ENCODE peak calls at places on chromosomes 11 and 22, in seven cellular contexts. One of them, this sample, is unnamed.

GRCh38 chr11:94781822-94782221 is 13.7 kb downstream of the AMOTL1 start:
- DNase-seq in AG04450: no peak
- DNase-seq in fibroblast of lung: peak
- DNase-seq in Calu3: no peak
- DNase-seq in fibroblast of pulmonary artery: peak
- DNase-seq in lung: no peak
- DNase-seq in tibial nerve: no peak
- DNase-seq in this sample: no peak

GRCh38 chr11:18699848-18700261 is 1.3 kb downstream of the TMEM86A start:
- DNase-seq in AG04450: no peak
- DNase-seq in fibroblast of lung: no peak
- DNase-seq in Calu3: no peak
- DNase-seq in fibroblast of pulmonary artery: no peak
- DNase-seq in lung: no peak
- DNase-seq in tibial nerve: no peak
- DNase-seq in this sample: no peak

GRCh38 chr11:77047007-77047927 is 13.1 kb downstream of the B3GNT6 start:
- DNase-seq in AG04450: peak
- DNase-seq in fibroblast of lung: peak
- DNase-seq in Calu3: peak
- DNase-seq in fibroblast of pulmonary artery: peak
- DNase-seq in lung: peak
- DNase-seq in tibial nerve: peak
- DNase-seq in this sample: peak

GRCh38 chr11:120546312-120547205 is 35.0 kb downstream of the GRIK4 start:
- DNase-seq in AG04450: peak
- DNase-seq in fibroblast of lung: peak
- DNase-seq in Calu3: peak
- DNase-seq in fibroblast of pulmonary artery: peak
- DNase-seq in lung: peak
- DNase-seq in tibial nerve: no peak
- DNase-seq in this sample: peak

GRCh38 chr11:107928767-107929507 is 689 bp downstream of the RAB39A start:
- DNase-seq in AG04450: no peak
- DNase-seq in fibroblast of lung: no peak
- DNase-seq in Calu3: no peak
- DNase-seq in fibroblast of pulmonary artery: no peak
- DNase-seq in lung: no peak
- DNase-seq in tibial nerve: no peak
- DNase-seq in this sample: no peak

GRCh38 chr22:37442537-37442936 is 15.3 kb upstream of the ELFN2 start:
- DNase-seq in AG04450: no peak
- DNase-seq in fibroblast of lung: peak
- DNase-seq in Calu3: peak
- DNase-seq in fibroblast of pulmonary artery: peak
- DNase-seq in lung: no peak
- DNase-seq in tibial nerve: no peak
- DNase-seq in this sample: no peak

GRCh38 chr11:119560291-119560690 is 137.3 kb upstream of the THY1 start:
- DNase-seq in AG04450: no peak
- DNase-seq in fibroblast of lung: no peak
- DNase-seq in Calu3: no peak
- DNase-seq in fibroblast of pulmonary artery: no peak
- DNase-seq in lung: no peak
- DNase-seq in tibial nerve: no peak
- DNase-seq in this sample: no peak

GRCh38 chr11:7977251-7977917 is 9.8 kb upstream of the EIF3F start:
- DNase-seq in AG04450: peak
- DNase-seq in fibroblast of lung: peak
- DNase-seq in Calu3: no peak
- DNase-seq in fibroblast of pulmonary artery: peak
- DNase-seq in lung: no peak
- DNase-seq in tibial nerve: no peak
- DNase-seq in this sample: peak

GRCh38 chr11:110032957-110033570 is 60.1 kb upstream of the ZC3H12C start:
- DNase-seq in AG04450: no peak
- DNase-seq in fibroblast of lung: no peak
- DNase-seq in Calu3: no peak
- DNase-seq in fibroblast of pulmonary artery: no peak
- DNase-seq in lung: no peak
- DNase-seq in tibial nerve: no peak
- DNase-seq in this sample: no peak

GRCh38 chr22:43234299-43234988 is 47.5 kb upstream of the TTLL12 start:
- DNase-seq in AG04450: no peak
- DNase-seq in fibroblast of lung: no peak
- DNase-seq in Calu3: no peak
- DNase-seq in fibroblast of pulmonary artery: no peak
- DNase-seq in lung: no peak
- DNase-seq in tibial nerve: no peak
- DNase-seq in this sample: no peak

DNA sequence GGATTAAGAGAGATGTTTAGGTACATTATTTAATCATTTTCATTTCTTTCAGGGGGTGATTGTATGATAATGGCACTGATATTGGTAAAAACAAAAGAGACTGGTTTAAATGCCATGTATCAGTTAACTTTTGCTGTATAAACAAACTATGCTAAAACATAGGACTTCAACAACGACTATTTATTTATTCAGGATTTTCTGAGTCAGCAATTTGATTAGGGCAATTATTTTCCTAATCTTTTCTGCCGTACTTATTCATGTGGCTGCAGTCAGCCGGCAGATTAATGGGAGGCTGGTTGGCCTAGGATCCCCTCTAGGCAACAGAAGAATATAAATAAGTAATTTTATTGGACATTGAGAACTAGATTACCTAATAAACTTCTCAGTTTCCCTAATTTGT is 661.7 kb upstream of the RAG2 start:
- DNase-seq in AG04450: no peak
- DNase-seq in fibroblast of lung: no peak
- DNase-seq in Calu3: no peak
- DNase-seq in fibroblast of pulmonary artery: no peak
- DNase-seq in lung: no peak
- DNase-seq in tibial nerve: no peak
- DNase-seq in this sample: no peak
- TF ChIP-seq CTCF in AG04450: no peak
- TF ChIP-seq CTCF in fibroblast of lung: no peak
- TF ChIP-seq CTCF in Calu3: no peak
- TF ChIP-seq CTCF in fibroblast of pulmonary artery: no peak
- TF ChIP-seq CTCF in lung: no peak
- TF ChIP-seq CTCF in tibial nerve: no peak
- TF ChIP-seq CTCF in this sample: no peak

GRCh38 chr11:3058753-3059664 is 1.8 kb upstream of the CARS1 start:
- DNase-seq in AG04450: peak
- DNase-seq in fibroblast of lung: peak
- DNase-seq in Calu3: peak
- DNase-seq in fibroblast of pulmonary artery: peak
- DNase-seq in lung: no peak
- DNase-seq in tibial nerve: no peak
- DNase-seq in this sample: no peak
- TF ChIP-seq CTCF in AG04450: peak
- TF ChIP-seq CTCF in fibroblast of lung: no peak
- TF ChIP-seq CTCF in Calu3: no peak
- TF ChIP-seq CTCF in fibroblast of pulmonary artery: no peak
- TF ChIP-seq CTCF in lung: no peak
- TF ChIP-seq CTCF in tibial nerve: no peak
- TF ChIP-seq CTCF in this sample: no peak

DNA sequence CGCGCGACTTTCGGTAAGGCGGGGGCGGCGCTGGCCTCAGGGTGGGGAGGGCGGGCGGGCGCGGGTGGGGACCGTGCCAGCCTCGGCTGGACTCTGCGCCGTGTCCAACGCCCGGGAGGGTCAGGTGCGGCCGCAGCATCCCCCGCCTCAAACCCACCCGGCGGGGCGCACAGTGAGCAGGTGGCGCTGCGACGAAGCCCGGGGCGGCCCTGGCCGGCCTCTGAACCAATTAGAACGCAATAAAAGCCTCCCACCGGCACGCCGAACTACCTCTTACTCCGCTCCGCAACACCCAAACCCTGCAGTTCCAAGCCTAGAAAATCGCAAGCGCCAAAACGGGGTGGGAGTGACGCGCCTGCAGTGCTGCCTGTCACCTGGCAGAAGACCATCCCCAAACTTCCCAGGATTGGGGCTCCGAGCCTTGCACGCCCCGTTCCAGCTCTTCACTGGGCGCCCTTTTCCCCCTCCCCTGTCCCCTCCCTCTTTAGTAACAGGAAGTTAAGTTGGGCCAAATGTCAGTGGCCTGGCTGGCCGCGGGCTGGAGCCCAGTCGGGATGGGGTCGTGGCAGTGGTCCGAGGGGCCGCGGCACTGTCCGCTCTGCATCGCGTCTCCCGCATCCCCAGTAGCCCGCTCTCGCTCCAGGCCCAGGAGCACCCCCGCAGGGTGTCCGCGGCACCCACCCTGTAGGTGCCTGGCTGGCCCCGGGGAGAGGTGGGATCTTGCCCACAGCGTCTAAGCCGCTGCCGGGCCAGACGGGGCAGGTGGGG is 508 bp downstream of the MICAL2 start:
- DNase-seq in AG04450: no peak
- DNase-seq in fibroblast of lung: no peak
- DNase-seq in Calu3: peak
- DNase-seq in fibroblast of pulmonary artery: no peak
- DNase-seq in lung: peak
- DNase-seq in tibial nerve: no peak
- DNase-seq in this sample: no peak
- TF ChIP-seq CTCF in AG04450: no peak
- TF ChIP-seq CTCF in fibroblast of lung: no peak
- TF ChIP-seq CTCF in Calu3: no peak
- TF ChIP-seq CTCF in fibroblast of pulmonary artery: no peak
- TF ChIP-seq CTCF in lung: no peak
- TF ChIP-seq CTCF in tibial nerve: no peak
- TF ChIP-seq CTCF in this sample: no peak

GRCh38 chr11:113721462-113722066 is 15.5 kb upstream of the TMPRSS5 start:
- DNase-seq in AG04450: no peak
- DNase-seq in fibroblast of lung: no peak
- DNase-seq in Calu3: no peak
- DNase-seq in fibroblast of pulmonary artery: peak
- DNase-seq in lung: no peak
- DNase-seq in tibial nerve: no peak
- DNase-seq in this sample: no peak

GRCh38 chr11:113723706-113724246 is 17.7 kb upstream of the TMPRSS5 start:
- DNase-seq in AG04450: no peak
- DNase-seq in fibroblast of lung: no peak
- DNase-seq in Calu3: no peak
- DNase-seq in fibroblast of pulmonary artery: no peak
- DNase-seq in lung: no peak
- DNase-seq in tibial nerve: no peak
- DNase-seq in this sample: no peak

GRCh38 chr11:113722221-113722620 is 16.1 kb upstream of the TMPRSS5 start:
- DNase-seq in AG04450: no peak
- DNase-seq in fibroblast of lung: no peak
- DNase-seq in Calu3: no peak
- DNase-seq in fibroblast of pulmonary artery: peak
- DNase-seq in lung: no peak
- DNase-seq in tibial nerve: no peak
- DNase-seq in this sample: no peak

GRCh38 chr11:113725411-113725810 is 19.3 kb upstream of the TMPRSS5 start:
- DNase-seq in AG04450: no peak
- DNase-seq in fibroblast of lung: no peak
- DNase-seq in Calu3: no peak
- DNase-seq in fibroblast of pulmonary artery: no peak
- DNase-seq in lung: no peak
- DNase-seq in tibial nerve: no peak
- DNase-seq in this sample: no peak

GRCh38 chr11:113722934-113723333 is 16.8 kb upstream of the TMPRSS5 start:
- DNase-seq in AG04450: no peak
- DNase-seq in fibroblast of lung: no peak
- DNase-seq in Calu3: no peak
- DNase-seq in fibroblast of pulmonary artery: no peak
- DNase-seq in lung: no peak
- DNase-seq in tibial nerve: no peak
- DNase-seq in this sample: no peak
- TF ChIP-seq CTCF in AG04450: no peak
- TF ChIP-seq CTCF in fibroblast of lung: no peak
- TF ChIP-seq CTCF in Calu3: no peak
- TF ChIP-seq CTCF in fibroblast of pulmonary artery: no peak
- TF ChIP-seq CTCF in lung: no peak
- TF ChIP-seq CTCF in tibial nerve: no peak
- TF ChIP-seq CTCF in this sample: no peak

GRCh38 chr22:39943941-39944624 is 16.1 kb upstream of the TMA7B start:
- DNase-seq in AG04450: no peak
- DNase-seq in fibroblast of lung: no peak
- DNase-seq in Calu3: no peak
- DNase-seq in fibroblast of pulmonary artery: no peak
- DNase-seq in lung: no peak
- DNase-seq in tibial nerve: no peak
- DNase-seq in this sample: no peak

GRCh38 chr22:39941661-39942060 is 18.5 kb upstream of the TMA7B start:
- DNase-seq in AG04450: no peak
- DNase-seq in fibroblast of lung: no peak
- DNase-seq in Calu3: no peak
- DNase-seq in fibroblast of pulmonary artery: no peak
- DNase-seq in lung: no peak
- DNase-seq in tibial nerve: no peak
- DNase-seq in this sample: no peak

GRCh38 chr22:39940757-39941305 is 19.4 kb upstream of the TMA7B start:
- DNase-seq in AG04450: no peak
- DNase-seq in fibroblast of lung: peak
- DNase-seq in Calu3: no peak
- DNase-seq in fibroblast of pulmonary artery: no peak
- DNase-seq in lung: no peak
- DNase-seq in tibial nerve: no peak
- DNase-seq in this sample: no peak

GRCh38 chr22:39942433-39943213 is 17.6 kb upstream of the TMA7B start:
- DNase-seq in AG04450: no peak
- DNase-seq in fibroblast of lung: no peak
- DNase-seq in Calu3: no peak
- DNase-seq in fibroblast of pulmonary artery: no peak
- DNase-seq in lung: no peak
- DNase-seq in tibial nerve: no peak
- DNase-seq in this sample: no peak

DNA sequence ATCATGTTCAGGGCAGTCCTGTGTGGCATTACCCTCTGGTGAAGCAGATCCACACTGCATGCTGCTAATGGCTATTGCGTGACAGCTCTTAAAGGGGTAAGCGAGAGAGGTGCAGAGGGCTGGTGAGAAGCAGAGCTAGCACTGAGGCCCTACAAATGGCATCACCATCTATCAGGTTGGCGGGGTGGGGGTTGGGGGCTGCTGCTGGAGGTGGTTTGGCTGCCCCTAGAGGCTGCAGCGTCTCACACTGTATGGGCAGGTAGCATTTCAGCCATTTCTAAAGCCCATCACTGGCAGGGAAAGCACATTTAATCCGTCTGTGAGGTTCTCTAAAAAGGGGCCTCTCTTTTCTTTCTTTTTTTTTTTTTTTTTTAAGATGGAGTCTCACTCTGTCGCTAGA is 16.8 kb upstream of the TMA7B start:
- DNase-seq in AG04450: no peak
- DNase-seq in fibroblast of lung: no peak
- DNase-seq in Calu3: no peak
- DNase-seq in fibroblast of pulmonary artery: no peak
- DNase-seq in lung: no peak
- DNase-seq in tibial nerve: no peak
- DNase-seq in this sample: no peak
- TF ChIP-seq CTCF in AG04450: peak
- TF ChIP-seq CTCF in fibroblast of lung: no peak
- TF ChIP-seq CTCF in Calu3: no peak
- TF ChIP-seq CTCF in fibroblast of pulmonary artery: peak
- TF ChIP-seq CTCF in lung: no peak
- TF ChIP-seq CTCF in tibial nerve: no peak
- TF ChIP-seq CTCF in this sample: no peak

DNA sequence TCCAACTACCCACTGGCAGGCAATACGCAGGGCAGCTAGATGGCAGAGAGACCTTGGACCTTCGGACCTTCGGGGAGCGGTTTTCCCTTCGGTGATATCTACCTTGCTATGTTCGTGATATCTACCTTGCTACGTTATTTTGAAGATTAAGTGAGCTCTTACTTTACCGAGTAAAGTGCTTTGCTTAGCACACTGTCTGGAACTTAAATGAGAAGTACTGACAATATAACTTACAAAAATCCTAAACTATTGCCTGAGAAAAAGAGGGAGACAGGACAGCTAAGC is 1.0 kb upstream of the PRDM10 start:
- DNase-seq in AG04450: no peak
- DNase-seq in fibroblast of lung: no peak
- DNase-seq in Calu3: no peak
- DNase-seq in fibroblast of pulmonary artery: no peak
- DNase-seq in lung: no peak
- DNase-seq in tibial nerve: no peak
- DNase-seq in this sample: no peak
- TF ChIP-seq CTCF in AG04450: no peak
- TF ChIP-seq CTCF in fibroblast of lung: peak
- TF ChIP-seq CTCF in Calu3: no peak
- TF ChIP-seq CTCF in fibroblast of pulmonary artery: no peak
- TF ChIP-seq CTCF in lung: no peak
- TF ChIP-seq CTCF in tibial nerve: no peak
- TF ChIP-seq CTCF in this sample: no peak